ENCODE peak calls at places on chromosome 2, in eight cellular contexts. O is HCT116, F is fibroblast of mammary gland, A is left ventricle myocardium inferior, B is AG04450, N is astrocyte of the cerebellum, T is right atrium auricular region, J is breast epithelium. R is an unnamed sample.

GRCh38 chr2:230305416-230306275 is 21.3 kb upstream of the SP140L start:
- DNase-seq in F (no peak), J (no peak), B (no peak), N (no peak), T (no peak), O (no peak), A (no peak), R (no peak)

GRCh38 chr2:177172034-177172880 is 40.3 kb upstream of the HNRNPA3 start:
- DNase-seq in T (no peak), O (peak), J (no peak), F (peak), N (peak), B (peak), A (no peak), R (peak)

GRCh38 chr2:113228351-113228750 is 50.4 kb downstream of the PAX8 start:
- DNase-seq in A (no peak), F (no peak), N (no peak), B (no peak), J (no peak), O (no peak), T (no peak), R (no peak)

GRCh38 chr2:29293830-29294438 is 178.7 kb downstream of the CLIP4 start:
- DNase-seq in T (no peak), A (no peak), O (peak), F (peak), B (no peak), N (peak), J (no peak), R (peak)

GRCh38 chr2:120237491-120237902 is 14.3 kb upstream of the TMEM185B start:
- DNase-seq in A (no peak), B (no peak), F (peak), J (peak), N (peak), O (peak), T (no peak), R (peak)

GRCh38 chr2:135162377-135162776 is 110.3 kb downstream of the RAB3GAP1 start:
- DNase-seq in N (no peak), B (no peak), A (no peak), J (no peak), F (no peak), O (no peak), T (no peak), R (no peak)

GRCh38 chr2:232901711-232902578 is 31.9 kb downstream of the SNORC start:
- DNase-seq in T (no peak), A (no peak), N (peak), J (no peak), O (peak), F (peak), B (peak), R (peak)

GRCh38 chr2:207046642-207047213 is 107.4 kb downstream of the CPO start:
- DNase-seq in O (no peak), J (no peak), N (no peak), B (no peak), A (no peak), T (no peak), F (peak), R (no peak)

GRCh38 chr2:228263156-228263555 is 81.7 kb upstream of the SPHKAP start:
- DNase-seq in B (no peak), A (no peak), F (no peak), N (no peak), J (no peak), O (no peak), T (no peak), R (no peak)

GRCh38 chr2:200455958-200456421 is 53.9 kb downstream of the KCTD18 start:
- DNase-seq in N (no peak), A (no peak), O (no peak), B (no peak), F (no peak), J (no peak), T (no peak), R (no peak)

GRCh38 chr2:149039213-149039724 is 770 bp downstream of the LYPD6B start:
- DNase-seq in N (no peak), A (no peak), J (no peak), T (no peak), F (no peak), B (no peak), O (no peak), R (no peak)

GRCh38 chr2:175931751-175932295 is 70.2 kb downstream of the LNPK start:
- DNase-seq in O (no peak), B (peak), J (no peak), N (peak), A (no peak), T (no peak), F (peak), R (peak)

GRCh38 chr2:178877874-178878273 is 70.7 kb upstream of the TTN start:
- DNase-seq in T (no peak), N (no peak), A (no peak), F (no peak), O (no peak), J (no peak), B (no peak), R (no peak)

GRCh38 chr2:188478724-188479123 is 187.1 kb downstream of the GULP1 start:
- DNase-seq in J (no peak), T (no peak), O (no peak), N (no peak), F (no peak), B (no peak), A (no peak), R (no peak)

GRCh38 chr2:172305066-172305465 is 122.3 kb upstream of the ITGA6 start:
- DNase-seq in F (no peak), B (no peak), J (no peak), N (no peak), A (no peak), T (no peak), O (no peak), R (no peak)

GRCh38 chr2:79855264-79856006 is 342.6 kb downstream of the CTNNA2 start:
- DNase-seq in N (no peak), J (no peak), A (no peak), B (no peak), T (no peak), F (peak), O (no peak), R (no peak)

GRCh38 chr2:14751581-14751980 is 119.1 kb downstream of the LRATD1 start:
- DNase-seq in O (no peak), N (no peak), F (no peak), J (no peak), B (no peak), T (no peak), A (no peak), R (no peak)

GRCh38 chr2:98823196-98824166 is 92.5 kb upstream of the MGAT4A start:
- DNase-seq in A (no peak), B (no peak), O (no peak), F (no peak), N (no peak), T (no peak), J (no peak), R (no peak)

GRCh38 chr2:54724150-54724559 is 693 bp downstream of the EML6 start:
- DNase-seq in N (no peak), T (no peak), B (no peak), A (no peak), F (no peak), J (no peak), O (no peak), R (peak)

GRCh38 chr2:127293386-127293757 is 572 bp downstream of the ERCC3 start:
- DNase-seq in J (no peak), F (peak), T (no peak), A (no peak), O (no peak), B (no peak), N (no peak), R (peak)

GRCh38 chr2:128309341-128310093 is 9.2 kb downstream of the HS6ST1 start:
- DNase-seq in B (peak), F (no peak), T (no peak), O (no peak), J (peak), A (peak), N (no peak), R (no peak)

GRCh38 chr2:62038980-62039771 is 133.7 kb downstream of the COMMD1 start:
- DNase-seq in N (peak), T (no peak), J (no peak), O (no peak), A (no peak), B (no peak), F (peak), R (peak)

GRCh38 chr2:227748079-227748478 is 2.4 kb downstream of the SCYGR8 start:
- DNase-seq in O (peak), F (peak), B (no peak), T (no peak), J (no peak), N (no peak), A (no peak), R (no peak)

GRCh38 chr2:10084956-10085851 is 5.0 kb upstream of the CYS1 start:
- DNase-seq in A (no peak), J (no peak), N (no peak), T (no peak), B (no peak), F (no peak), O (no peak), R (no peak)

GRCh38 chr2:128973566-128973965 is 654.9 kb upstream of the HS6ST1 start:
- DNase-seq in J (no peak), T (no peak), B (no peak), N (no peak), O (no peak), A (no peak), F (no peak), R (no peak)

GRCh38 chr2:167191588-167191987 is 303.3 kb downstream of the XIRP2 start:
- DNase-seq in O (no peak), T (no peak), J (no peak), B (no peak), N (peak), A (no peak), F (peak), R (no peak)

GRCh38 chr2:237278593-237278992 is 135.4 kb downstream of the COL6A3 start:
- DNase-seq in F (peak), A (peak), B (no peak), N (no peak), J (peak), T (peak), O (no peak), R (peak)

GRCh38 chr2:230777681-230778080 is 65.0 kb downstream of the CAB39 start:
- DNase-seq in F (no peak), B (no peak), J (no peak), O (no peak), N (no peak), T (no peak), A (no peak), R (no peak)

GRCh38 chr2:187580462-187581124 is 26.4 kb upstream of the TFPI start:
- DNase-seq in F (peak), N (peak), J (no peak), A (no peak), T (no peak), B (peak), O (peak), R (peak)

GRCh38 chr2:57371186-57371585 is 675.4 kb upstream of the VRK2 start:
- DNase-seq in N (no peak), F (peak), B (no peak), T (no peak), O (no peak), A (no peak), J (no peak), R (no peak)

GRCh38 chr2:198326431-198326830 is 522.0 kb downstream of the PLCL1 start:
- DNase-seq in J (no peak), A (no peak), N (no peak), T (no peak), B (no peak), F (no peak), O (no peak), R (no peak)

GRCh38 chr2:47310801-47311560 is 92.0 kb upstream of the MSH2 start:
- DNase-seq in T (no peak), O (no peak), F (no peak), J (no peak), B (no peak), A (peak), N (no peak), R (no peak)

GRCh38 chr2:226118471-226119429 is 680.9 kb downstream of the IRS1 start:
- DNase-seq in N (peak), J (no peak), T (no peak), A (no peak), F (peak), B (peak), O (peak), R (peak)

GRCh38 chr2:67782443-67782842 is 280.4 kb downstream of the C1D start:
- DNase-seq in B (peak), O (no peak), F (peak), A (no peak), T (no peak), J (no peak), N (no peak), R (peak)

GRCh38 chr2:186542002-186542401 is 47.9 kb upstream of the ITGAV start:
- DNase-seq in A (no peak), O (no peak), B (no peak), F (no peak), N (no peak), T (no peak), J (no peak), R (no peak)

GRCh38 chr2:213152065-213152794 is 818 bp upstream of the IKZF2 start:
- DNase-seq in F (peak), N (peak), T (peak), B (peak), A (peak), O (peak), J (peak), R (peak)

GRCh38 chr2:223697921-223698645 is 95.9 kb upstream of the SCG2 start:
- DNase-seq in T (no peak), J (no peak), O (peak), A (no peak), F (peak), N (peak), B (no peak), R (no peak)

GRCh38 chr2:39411186-39411944 is 25.7 kb downstream of the MAP4K3 start:
- DNase-seq in F (peak), J (no peak), N (peak), B (peak), T (no peak), O (peak), A (no peak), R (peak)
- H3K4me3 ChIP-seq in F (no peak), J (no peak), N (no peak), B (peak), T (no peak), O (peak), A (no peak), R (peak)

GRCh38 chr2:219419331-219420197 is 1.4 kb downstream of the DES start:
- DNase-seq in N (no peak), O (no peak), B (no peak), A (peak), F (no peak), T (no peak), J (no peak), R (no peak)
- H3K4me3 ChIP-seq in N (no peak), O (no peak), B (no peak), A (peak), F (no peak), T (peak), J (no peak), R (no peak)

GRCh38 chr2:215060851-215061541 is 77.4 kb downstream of the ABCA12 start:
- DNase-seq in N (no peak), B (no peak), F (no peak), O (no peak), J (no peak), T (no peak), A (no peak), R (no peak)
- H3K4me3 ChIP-seq in N (no peak), B (no peak), F (no peak), O (no peak), J (no peak), T (no peak), A (no peak), R (no peak)

DNA sequence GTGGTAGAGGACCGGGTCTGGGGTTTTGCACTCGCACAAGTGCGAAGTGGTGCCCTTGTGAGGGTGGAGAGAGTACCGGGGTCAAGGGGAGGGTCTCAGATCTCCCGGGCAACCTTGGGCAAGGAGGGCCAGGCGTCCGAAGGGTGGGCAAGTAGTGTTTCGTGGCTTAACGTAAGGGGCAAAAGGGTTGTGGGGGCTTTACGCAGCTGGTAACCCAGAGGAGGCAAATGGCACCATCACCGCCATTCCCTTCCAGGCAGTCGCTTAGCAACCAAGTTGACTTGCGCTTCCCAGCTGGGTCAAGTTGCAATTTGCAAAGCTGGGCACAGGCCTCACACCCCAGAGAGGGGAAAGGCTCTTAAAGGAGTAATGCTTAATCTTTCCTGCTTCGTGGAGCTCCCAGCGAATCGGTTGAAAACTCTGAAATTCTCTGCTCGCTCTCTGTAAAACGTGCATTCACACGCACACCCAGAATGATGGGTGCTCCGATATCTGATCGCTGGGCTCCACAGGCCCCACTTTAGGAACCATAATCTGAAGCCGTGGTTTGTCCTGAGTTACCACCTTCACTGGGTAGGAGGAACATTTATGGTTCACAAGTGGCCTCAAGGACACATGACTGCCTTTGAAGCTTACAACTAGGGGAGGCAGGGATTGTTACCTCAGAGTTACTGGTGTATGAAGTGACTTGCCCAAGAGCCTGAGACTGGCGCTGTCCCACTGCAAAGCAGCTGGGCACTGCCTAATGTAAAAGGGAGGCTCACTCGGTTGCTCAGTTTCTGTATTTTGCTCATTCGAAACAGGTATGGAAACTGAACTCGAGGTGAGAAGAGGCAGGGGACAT is 127.9 kb downstream of the UXS1 start:
- DNase-seq in A (no peak), F (no peak), B (no peak), J (no peak), N (no peak), O (no peak), T (no peak), R (no peak)
- H3K4me3 ChIP-seq in A (peak), F (no peak), B (no peak), J (peak), N (peak), O (no peak), T (peak), R (no peak)

GRCh38 chr2:11750917-11751316 is 4.5 kb downstream of the LPIN1 start:
- DNase-seq in B (no peak), N (no peak), J (no peak), O (no peak), A (no peak), F (no peak), T (no peak), R (no peak)
- H3K4me3 ChIP-seq in B (no peak), N (no peak), J (peak), O (no peak), A (no peak), F (no peak), T (no peak), R (no peak)

DNA sequence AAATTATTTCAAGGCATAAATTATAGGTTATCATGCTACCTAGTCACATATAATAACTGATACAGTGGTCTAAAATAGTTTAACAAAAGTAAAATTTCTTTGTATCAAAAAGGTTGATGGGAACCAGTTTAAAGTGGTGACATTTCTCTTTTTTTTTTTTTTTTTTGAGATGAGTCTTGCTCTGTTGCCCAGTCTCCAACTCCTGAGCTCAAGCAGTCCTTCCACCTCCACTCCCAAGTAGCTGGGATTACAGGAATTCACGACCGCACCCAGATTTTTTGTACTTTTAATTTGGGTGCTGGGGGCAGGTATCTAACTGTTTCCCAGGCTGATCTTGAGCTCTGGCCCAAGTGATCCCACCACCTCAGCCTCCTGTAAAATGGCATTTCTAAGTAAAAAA is 999 bp upstream of the NMI start:
- DNase-seq in J (no peak), A (no peak), N (no peak), B (no peak), T (no peak), O (no peak), F (no peak), R (no peak)
- H3K4me3 ChIP-seq in J (peak), A (peak), N (peak), B (no peak), T (peak), O (no peak), F (peak), R (peak)

DNA sequence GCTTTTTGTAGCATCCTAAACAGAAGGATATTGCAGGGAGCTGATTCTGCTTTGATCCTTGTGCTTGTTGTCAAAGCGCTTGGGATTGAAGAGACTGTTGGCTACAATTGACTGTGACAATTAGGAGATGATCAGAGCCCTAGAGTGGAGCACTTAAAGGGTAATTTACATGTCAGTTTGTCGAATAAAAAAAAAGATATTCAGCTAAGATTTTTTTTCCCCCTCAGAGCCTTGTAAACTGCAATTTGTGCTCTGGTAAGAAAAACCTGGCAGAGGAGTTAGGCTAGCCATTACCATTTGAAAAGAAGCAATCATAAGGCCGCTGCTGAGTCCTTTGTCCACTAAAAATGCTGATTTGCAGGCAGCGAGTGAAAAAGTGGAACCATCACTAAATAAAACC is 47.8 kb upstream of the ZEB2 start:
- DNase-seq in T (no peak), F (no peak), A (no peak), B (no peak), O (no peak), J (no peak), N (no peak), R (no peak)
- H3K4me3 ChIP-seq in T (no peak), F (no peak), A (no peak), B (no peak), O (no peak), J (no peak), N (no peak), R (no peak)